ENCODE peak calls at places on chromosomes 6 and 20, in eight cellular contexts. One of them, this sample, is unnamed.
A peak's percentile ranks its signal among the peaks of the same experiment; 100 is the strongest.

GRCh38 chr20:51034988-51035656 is 12.2 kb upstream of the KCNG1 start:
- DNase-seq in erythroblast: no peak
- DNase-seq in body of pancreas: no peak
- DNase-seq in H1: no peak
- DNase-seq in lower leg skin: no peak
- DNase-seq in ovary: no peak
- DNase-seq in GM12891: no peak
- DNase-seq in sigmoid colon: no peak
- DNase-seq in this sample: no peak

GRCh38 chr6:88492824-88493223 is 326.7 kb upstream of the CNR1 start:
- DNase-seq in erythroblast: peak; percentile 25
- DNase-seq in body of pancreas: no peak
- DNase-seq in H1: no peak
- DNase-seq in lower leg skin: no peak
- DNase-seq in ovary: no peak
- DNase-seq in GM12891: no peak
- DNase-seq in sigmoid colon: no peak
- DNase-seq in this sample: peak; percentile 5

GRCh38 chr6:36297511-36297910 is 27.7 kb downstream of the PNPLA1 start:
- DNase-seq in erythroblast: no peak
- DNase-seq in body of pancreas: no peak
- DNase-seq in H1: no peak
- DNase-seq in lower leg skin: no peak
- DNase-seq in ovary: no peak
- DNase-seq in GM12891: no peak
- DNase-seq in sigmoid colon: no peak
- DNase-seq in this sample: no peak

GRCh38 chr6:110180228-110181008 is at the start of gene CDC40:
- DNase-seq in erythroblast: peak; percentile 90
- DNase-seq in body of pancreas: peak; percentile 62
- DNase-seq in H1: peak; percentile 66
- DNase-seq in lower leg skin: peak; percentile 91
- DNase-seq in ovary: peak; percentile 71
- DNase-seq in GM12891: no peak
- DNase-seq in sigmoid colon: peak; percentile 79
- DNase-seq in this sample: peak; percentile 18

GRCh38 chr6:54267798-54268197 is 40.4 kb upstream of the TINAG start:
- DNase-seq in erythroblast: peak; percentile 34
- DNase-seq in body of pancreas: peak; percentile 54
- DNase-seq in H1: no peak
- DNase-seq in lower leg skin: no peak
- DNase-seq in ovary: no peak
- DNase-seq in GM12891: no peak
- DNase-seq in sigmoid colon: no peak
- DNase-seq in this sample: no peak

GRCh38 chr6:30826961-30827342 is 57.4 kb upstream of the DDR1 start:
- DNase-seq in erythroblast: peak; percentile 12
- DNase-seq in body of pancreas: no peak
- DNase-seq in H1: no peak
- DNase-seq in lower leg skin: no peak
- DNase-seq in ovary: no peak
- DNase-seq in GM12891: no peak
- DNase-seq in sigmoid colon: no peak
- DNase-seq in this sample: no peak

GRCh38 chr20:50532231-50532630 is 22.0 kb downstream of the PTPN1 start:
- DNase-seq in erythroblast: no peak
- DNase-seq in body of pancreas: no peak
- DNase-seq in H1: no peak
- DNase-seq in lower leg skin: no peak
- DNase-seq in ovary: no peak
- DNase-seq in GM12891: no peak
- DNase-seq in sigmoid colon: no peak
- DNase-seq in this sample: no peak

GRCh38 chr6:132712366-132712765 is 1.5 kb downstream of the VNN1 start:
- DNase-seq in erythroblast: no peak
- DNase-seq in body of pancreas: peak; percentile 40
- DNase-seq in H1: no peak
- DNase-seq in lower leg skin: no peak
- DNase-seq in ovary: no peak
- DNase-seq in GM12891: no peak
- DNase-seq in sigmoid colon: no peak
- DNase-seq in this sample: peak; percentile 3

GRCh38 chr6:34281702-34282334 is 33.0 kb upstream of the SMIM29 start:
- DNase-seq in erythroblast: no peak
- DNase-seq in body of pancreas: no peak
- DNase-seq in H1: no peak
- DNase-seq in lower leg skin: no peak
- DNase-seq in ovary: no peak
- DNase-seq in GM12891: no peak
- DNase-seq in sigmoid colon: no peak
- DNase-seq in this sample: no peak

GRCh38 chr6:122995930-122996796 is at the start of gene CLVS2:
- DNase-seq in erythroblast: no peak
- DNase-seq in body of pancreas: peak; percentile 4
- DNase-seq in H1: peak; percentile 82
- DNase-seq in lower leg skin: no peak
- DNase-seq in ovary: no peak
- DNase-seq in GM12891: no peak
- DNase-seq in sigmoid colon: peak; percentile 64
- DNase-seq in this sample: no peak

GRCh38 chr20:24577271-24577909 is 108.0 kb downstream of the SYNDIG1 start:
- DNase-seq in erythroblast: no peak
- DNase-seq in body of pancreas: no peak
- DNase-seq in H1: no peak
- DNase-seq in lower leg skin: no peak
- DNase-seq in ovary: no peak
- DNase-seq in GM12891: no peak
- DNase-seq in sigmoid colon: no peak
- DNase-seq in this sample: no peak

GRCh38 chr6:16436550-16436949 is 198.2 kb downstream of the GMPR start:
- DNase-seq in erythroblast: no peak
- DNase-seq in body of pancreas: no peak
- DNase-seq in H1: no peak
- DNase-seq in lower leg skin: no peak
- DNase-seq in ovary: no peak
- DNase-seq in GM12891: no peak
- DNase-seq in sigmoid colon: no peak
- DNase-seq in this sample: no peak

GRCh38 chr6:91634791-91635190 is 1047.9 kb upstream of the MAP3K7 start:
- DNase-seq in erythroblast: no peak
- DNase-seq in body of pancreas: no peak
- DNase-seq in H1: no peak
- DNase-seq in lower leg skin: no peak
- DNase-seq in ovary: no peak
- DNase-seq in GM12891: no peak
- DNase-seq in sigmoid colon: no peak
- DNase-seq in this sample: no peak

GRCh38 chr6:9437836-9438235 is 977.0 kb downstream of the TFAP2A start:
- DNase-seq in erythroblast: no peak
- DNase-seq in body of pancreas: no peak
- DNase-seq in H1: no peak
- DNase-seq in lower leg skin: no peak
- DNase-seq in ovary: no peak
- DNase-seq in GM12891: no peak
- DNase-seq in sigmoid colon: no peak
- DNase-seq in this sample: no peak

GRCh38 chr6:164303092-164304007 is 888.8 kb downstream of the QKI start:
- DNase-seq in erythroblast: no peak
- DNase-seq in body of pancreas: peak; percentile 31
- DNase-seq in H1: no peak
- DNase-seq in lower leg skin: no peak
- DNase-seq in ovary: no peak
- DNase-seq in GM12891: no peak
- DNase-seq in sigmoid colon: peak; percentile 77
- DNase-seq in this sample: no peak

GRCh38 chr6:23656826-23657225 is 469.2 kb upstream of the NRSN1 start:
- DNase-seq in erythroblast: no peak
- DNase-seq in body of pancreas: no peak
- DNase-seq in H1: no peak
- DNase-seq in lower leg skin: no peak
- DNase-seq in ovary: no peak
- DNase-seq in GM12891: no peak
- DNase-seq in sigmoid colon: no peak
- DNase-seq in this sample: no peak

GRCh38 chr6:75747985-75748742 is 875 bp upstream of the MYO6 start:
- DNase-seq in erythroblast: peak; percentile 22
- DNase-seq in body of pancreas: no peak
- DNase-seq in H1: no peak
- DNase-seq in lower leg skin: no peak
- DNase-seq in ovary: no peak
- DNase-seq in GM12891: no peak
- DNase-seq in sigmoid colon: no peak
- DNase-seq in this sample: no peak

GRCh38 chr20:1108437-1108920 is 9.9 kb upstream of the PSMF1 start:
- DNase-seq in erythroblast: peak; percentile 77
- DNase-seq in body of pancreas: peak; percentile 53
- DNase-seq in H1: peak; percentile 82
- DNase-seq in lower leg skin: no peak
- DNase-seq in ovary: peak; percentile 29
- DNase-seq in GM12891: no peak
- DNase-seq in sigmoid colon: no peak
- DNase-seq in this sample: peak; percentile 45

GRCh38 chr20:62368629-62369507 is 1.8 kb upstream of the LAMA5 start:
- DNase-seq in erythroblast: peak; percentile 40
- DNase-seq in body of pancreas: no peak
- DNase-seq in H1: peak; percentile 79
- DNase-seq in lower leg skin: no peak
- DNase-seq in ovary: no peak
- DNase-seq in GM12891: no peak
- DNase-seq in sigmoid colon: peak; percentile 91
- DNase-seq in this sample: peak; percentile 91

GRCh38 chr6:54516331-54516730 is 208.1 kb downstream of the TINAG start:
- DNase-seq in erythroblast: no peak
- DNase-seq in body of pancreas: no peak
- DNase-seq in H1: no peak
- DNase-seq in lower leg skin: no peak
- DNase-seq in ovary: no peak
- DNase-seq in GM12891: no peak
- DNase-seq in sigmoid colon: no peak
- DNase-seq in this sample: no peak

GRCh38 chr20:31560094-31560899 is 44.8 kb upstream of the ID1 start:
- DNase-seq in erythroblast: peak; percentile 94
- DNase-seq in body of pancreas: peak; percentile 72
- DNase-seq in H1: peak; percentile 86
- DNase-seq in lower leg skin: peak; percentile 92
- DNase-seq in ovary: no peak
- DNase-seq in GM12891: peak; percentile 37
- DNase-seq in sigmoid colon: peak; percentile 81
- DNase-seq in this sample: no peak
- TF ChIP-seq POLR2A in erythroblast: no peak
- TF ChIP-seq POLR2A in body of pancreas: no peak
- TF ChIP-seq POLR2A in H1: peak; percentile 30
- TF ChIP-seq POLR2A in lower leg skin: no peak
- TF ChIP-seq POLR2A in ovary: no peak
- TF ChIP-seq POLR2A in GM12891: no peak
- TF ChIP-seq POLR2A in sigmoid colon: no peak
- TF ChIP-seq POLR2A in this sample: no peak

DNA sequence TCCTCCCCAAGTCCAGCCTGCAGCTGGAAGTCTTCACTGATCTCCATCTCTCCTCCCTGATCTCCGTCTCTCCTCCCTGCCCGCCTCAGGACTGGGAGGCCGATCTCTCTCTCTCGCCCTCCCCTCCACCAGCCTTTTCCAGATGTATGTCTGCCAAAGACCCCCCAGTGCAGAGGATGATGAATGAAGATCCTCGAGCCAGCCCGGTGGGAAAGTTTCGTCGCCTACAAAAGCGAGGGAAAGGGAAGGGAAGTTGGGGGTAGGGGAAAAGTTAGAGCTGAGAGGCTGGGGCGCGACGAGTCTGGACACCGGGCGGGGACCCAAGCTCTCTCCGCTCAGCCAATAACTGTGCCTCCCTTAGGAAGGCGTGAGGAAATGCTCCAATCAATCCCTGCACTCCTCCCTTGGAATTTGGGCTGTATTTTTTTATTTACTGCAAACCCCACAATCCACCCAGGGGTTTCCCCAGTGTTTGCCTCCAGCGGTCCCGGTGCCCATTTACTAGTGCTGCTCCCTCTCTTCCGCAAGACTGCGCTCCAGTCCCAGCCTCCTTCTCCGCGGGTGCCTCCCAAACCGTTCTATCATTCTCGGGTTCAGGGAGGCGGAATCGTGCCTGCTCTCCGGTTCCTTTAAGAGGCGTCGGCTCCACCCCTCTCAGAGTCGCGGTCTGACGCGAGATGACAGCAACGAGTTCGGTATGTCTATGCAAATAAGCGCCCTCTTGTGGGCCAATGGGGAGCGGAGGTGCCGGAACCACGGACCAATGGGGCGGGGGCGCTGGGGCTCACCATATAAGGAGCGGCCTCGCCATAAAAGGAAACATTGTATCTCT is at the start of gene SRF:
- DNase-seq in erythroblast: peak; percentile 99
- DNase-seq in body of pancreas: peak; percentile 100
- DNase-seq in H1: peak; percentile 98
- DNase-seq in lower leg skin: peak; percentile 100
- DNase-seq in ovary: peak; percentile 99
- DNase-seq in GM12891: peak; percentile 83
- DNase-seq in sigmoid colon: peak; percentile 100
- DNase-seq in this sample: peak; percentile 81
- TF ChIP-seq POLR2A in erythroblast: peak; percentile 89
- TF ChIP-seq POLR2A in body of pancreas: peak; percentile 61
- TF ChIP-seq POLR2A in H1: peak; percentile 94
- TF ChIP-seq POLR2A in lower leg skin: no peak
- TF ChIP-seq POLR2A in ovary: no peak
- TF ChIP-seq POLR2A in GM12891: no peak
- TF ChIP-seq POLR2A in sigmoid colon: peak; percentile 76
- TF ChIP-seq POLR2A in this sample: no peak

DNA sequence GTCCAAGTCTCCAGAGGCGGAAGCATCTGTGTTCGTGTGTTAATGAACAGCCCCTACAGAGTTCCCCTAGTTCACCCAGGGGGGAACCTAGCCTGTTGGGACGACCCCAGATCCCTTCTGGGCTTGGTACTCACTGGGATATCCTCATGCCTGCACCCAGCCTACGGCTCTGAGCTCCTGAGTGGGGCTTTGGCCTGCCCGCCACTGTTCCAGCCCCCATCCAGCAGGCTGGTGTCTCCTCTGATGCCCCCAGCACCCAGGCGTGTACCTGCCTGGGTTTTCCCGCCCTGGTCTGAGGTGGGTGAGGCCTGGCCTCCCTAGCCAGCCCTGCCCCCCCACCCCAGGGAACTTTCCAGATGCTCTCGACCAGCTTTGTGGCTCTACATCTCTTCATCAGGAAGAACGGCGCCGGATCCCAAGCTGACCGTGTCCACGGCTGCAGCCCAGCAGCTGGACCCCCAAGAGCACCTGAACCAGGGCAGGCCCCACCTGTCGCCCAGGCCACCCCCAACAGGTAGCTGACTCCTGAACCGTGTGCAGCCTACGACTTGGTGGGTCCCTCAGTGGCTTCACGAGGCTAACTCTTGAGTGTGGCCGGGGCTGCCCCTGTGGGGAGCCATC is 2.4 kb upstream of the TNFRSF6B start:
- DNase-seq in erythroblast: no peak
- DNase-seq in body of pancreas: no peak
- DNase-seq in H1: no peak
- DNase-seq in lower leg skin: no peak
- DNase-seq in ovary: no peak
- DNase-seq in GM12891: no peak
- DNase-seq in sigmoid colon: peak; percentile 59
- DNase-seq in this sample: no peak
- TF ChIP-seq POLR2A in erythroblast: no peak
- TF ChIP-seq POLR2A in body of pancreas: no peak
- TF ChIP-seq POLR2A in H1: no peak
- TF ChIP-seq POLR2A in lower leg skin: no peak
- TF ChIP-seq POLR2A in ovary: no peak
- TF ChIP-seq POLR2A in GM12891: no peak
- TF ChIP-seq POLR2A in sigmoid colon: no peak
- TF ChIP-seq POLR2A in this sample: no peak

GRCh38 chr6:86934365-86934764 is 3.0 kb upstream of the HTR1E start:
- DNase-seq in erythroblast: no peak
- DNase-seq in body of pancreas: no peak
- DNase-seq in H1: no peak
- DNase-seq in lower leg skin: no peak
- DNase-seq in ovary: no peak
- DNase-seq in GM12891: no peak
- DNase-seq in sigmoid colon: no peak
- DNase-seq in this sample: no peak
- TF ChIP-seq POLR2A in erythroblast: no peak
- TF ChIP-seq POLR2A in body of pancreas: no peak
- TF ChIP-seq POLR2A in H1: no peak
- TF ChIP-seq POLR2A in lower leg skin: no peak
- TF ChIP-seq POLR2A in ovary: no peak
- TF ChIP-seq POLR2A in GM12891: no peak
- TF ChIP-seq POLR2A in sigmoid colon: no peak
- TF ChIP-seq POLR2A in this sample: no peak